ENCODE peak calls at places on chromosomes 12 and 14, in seven cellular contexts. T is MV-4-11; G is left ventricle myocardium superior; H is NCI-H774; R is GM10248; C is stimulated activated CD4-positive, alpha-beta T cell treated with anti-CD3 and anti-CD28 coated beads, Interleukin-12 subunit alpha, Interleukin-12 subunit beta, amount 100 ng/mL, for 24 hours; I is NCI-H1436 treated with DMSO at 0.1 percent for 48 hours. Y is an unnamed sample.

GRCh38 chr12:111180830-111181726 is 187.8 kb downstream of the PHETA1 start:
- DNase-seq in G (peak), T (peak), H (no peak), C (no peak), R (no peak), I (no peak), Y (no peak)

GRCh38 chr14:103854822-103855733 is 7.7 kb upstream of the PPP1R13B start:
- DNase-seq in H (peak), R (no peak), C (no peak), I (no peak), G (peak), T (no peak), Y (no peak)

GRCh38 chr14:50871914-50872732 is at the start of gene ABHD12B:
- DNase-seq in T (no peak), H (no peak), G (peak), R (no peak), I (no peak), C (no peak), Y (no peak)

GRCh38 chr14:101817511-101818001 is 56.0 kb downstream of the PPP2R5C start:
- DNase-seq in I (no peak), H (no peak), T (no peak), R (no peak), C (no peak), G (no peak), Y (no peak)

GRCh38 chr12:71791473-71792150 is 36.9 kb downstream of the RAB21 start:
- DNase-seq in C (no peak), H (no peak), G (no peak), R (no peak), T (peak), I (no peak), Y (no peak)

GRCh38 chr14:71331393-71331792 is 424.1 kb downstream of the PCNX1 start:
- DNase-seq in R (no peak), H (no peak), T (no peak), I (no peak), C (no peak), G (no peak), Y (no peak)

GRCh38 chr12:6338955-6339761 is 2.7 kb downstream of the TNFRSF1A start:
- DNase-seq in I (no peak), R (no peak), G (no peak), T (no peak), C (no peak), H (no peak), Y (no peak)

GRCh38 chr12:45268672-45269406 is 52.9 kb downstream of the ANO6 start:
- DNase-seq in H (peak), I (no peak), R (peak), T (no peak), C (no peak), G (peak), Y (peak)

GRCh38 chr14:32421781-32422180 is 92.7 kb downstream of the AKAP6 start:
- DNase-seq in H (no peak), C (no peak), I (no peak), T (no peak), G (no peak), R (no peak), Y (no peak)